ENCODE peak calls at places on chromosomes 1 and 21, in five cellular contexts. G, F, W, X and K are unnamed samples.

GRCh38 chr1:2049517-2050481 is at the start of gene PRKCZ:
- DNase-seq in G (peak; percentile 29), F (peak; percentile 97), W (no peak), X (peak; percentile 76), K (peak; percentile 94)

GRCh38 chr1:43980255-43981134 is 1.5 kb downstream of the B4GALT2 start:
- DNase-seq in G (peak; percentile 20), F (no peak), W (no peak), X (no peak), K (no peak)

GRCh38 chr1:65423884-65424655 is 3.6 kb downstream of the LEPR start:
- DNase-seq in G (no peak), F (peak; percentile 42), W (no peak), X (no peak), K (no peak)

GRCh38 chr1:52056937-52057231 is 789 bp downstream of the BTF3L4 start:
- DNase-seq in G (no peak), F (no peak), W (no peak), X (no peak), K (no peak)

GRCh38 chr21:16424331-16424749 is 694.6 kb downstream of the USP25 start:
- DNase-seq in G (no peak), F (no peak), W (no peak), X (no peak), K (no peak)

GRCh38 chr1:231867607-231868006 is 241.0 kb downstream of the DISC1 start:
- DNase-seq in G (no peak), F (no peak), W (no peak), X (no peak), K (no peak)

GRCh38 chr1:54706419-54706818 is 9.2 kb upstream of the TTC4 start:
- DNase-seq in G (no peak), F (no peak), W (no peak), X (no peak), K (no peak)

GRCh38 chr1:111140680-111140967 is 601 bp downstream of the CEPT1 start:
- DNase-seq in G (no peak), F (peak; percentile 73), W (no peak), X (no peak), K (peak; percentile 40)

GRCh38 chr21:34530264-34530663 is 18.3 kb upstream of the KCNE1 start:
- DNase-seq in G (no peak), F (no peak), W (no peak), X (no peak), K (no peak)

GRCh38 chr1:24727490-24728214 is 17.6 kb upstream of the CLIC4 start:
- DNase-seq in G (peak; percentile 79), F (peak; percentile 71), W (no peak), X (peak; percentile 83), K (no peak)

GRCh38 chr1:53332833-53333232 is 5.0 kb upstream of the LRP8 start:
- DNase-seq in G (no peak), F (no peak), W (no peak), X (no peak), K (no peak)

GRCh38 chr21:17925900-17926299 is 106.7 kb upstream of the C21orf91 start:
- DNase-seq in G (no peak), F (peak; percentile 39), W (no peak), X (no peak), K (no peak)

GRCh38 chr21:35648512-35648911 is 411.8 kb downstream of the SETD4 start:
- DNase-seq in G (no peak), F (no peak), W (no peak), X (no peak), K (peak; percentile 12)

GRCh38 chr1:46819335-46819734 is 20.5 kb downstream of the CYP4B1 start:
- DNase-seq in G (no peak), F (no peak), W (no peak), X (no peak), K (no peak)

GRCh38 chr21:14076143-14076806 is 134.5 kb downstream of the LIPI start:
- DNase-seq in G (no peak), F (no peak), W (no peak), X (no peak), K (no peak)

DNA sequence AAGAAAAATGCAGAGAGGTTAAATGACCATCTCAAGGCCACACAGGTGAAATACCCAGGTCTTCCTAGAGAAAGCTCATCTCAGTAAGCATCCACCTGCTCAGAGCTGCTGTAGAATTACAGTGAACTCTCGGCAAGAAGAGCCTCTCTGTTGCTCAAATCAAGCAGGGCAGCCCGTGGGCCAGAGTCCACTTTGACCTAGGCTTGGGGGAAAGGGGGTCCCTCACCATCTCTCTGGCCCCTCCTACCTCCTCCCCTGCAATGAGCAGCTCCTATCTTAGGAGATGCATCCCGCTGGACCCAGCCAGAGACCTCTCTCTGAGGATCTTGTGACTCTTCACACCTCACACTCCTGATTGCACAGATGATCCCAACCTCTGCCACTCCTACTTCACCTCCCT is 364.7 kb downstream of the PTPRU start:
- DNase-seq in G (no peak), F (no peak), W (no peak), X (no peak), K (no peak)
- H3K27me3 ChIP-seq in G (no peaks in the 10 kb centered on the region), F (no peaks in the 10 kb centered on the region), W (no peaks in the 10 kb centered on the region), X (no peaks in the 10 kb centered on the region), K (peaks cover 4% of the 10 kb centered on the region)

GRCh38 chr1:221264848-221265247 is 385.6 kb downstream of the HLX start:
- DNase-seq in G (no peak), F (no peak), W (no peak), X (no peak), K (no peak)

GRCh38 chr1:221268295-221268694 is 389.1 kb downstream of the HLX start:
- DNase-seq in G (no peak), F (no peak), W (no peak), X (no peak), K (no peak)

GRCh38 chr1:221263831-221264767 is 384.9 kb downstream of the HLX start:
- DNase-seq in G (peak; percentile 59), F (peak; percentile 81), W (peak; percentile 38), X (no peak), K (peak; percentile 22)
- H3K27me3 ChIP-seq in G (no peaks in the 10 kb centered on the region), F (no peaks in the 10 kb centered on the region), W (no peaks in the 10 kb centered on the region), X (no peaks in the 10 kb centered on the region), K (no peaks in the 10 kb centered on the region)

GRCh38 chr1:202682477-202682876 is 27.8 kb downstream of the SYT2 start:
- DNase-seq in G (no peak), F (no peak), W (no peak), X (no peak), K (no peak)
- H3K27me3 ChIP-seq in G (no peaks in the 10 kb centered on the region), F (peaks cover 7% of the 10 kb centered on the region), W (no peaks in the 10 kb centered on the region), X (no peaks in the 10 kb centered on the region), K (no peaks in the 10 kb centered on the region)

DNA sequence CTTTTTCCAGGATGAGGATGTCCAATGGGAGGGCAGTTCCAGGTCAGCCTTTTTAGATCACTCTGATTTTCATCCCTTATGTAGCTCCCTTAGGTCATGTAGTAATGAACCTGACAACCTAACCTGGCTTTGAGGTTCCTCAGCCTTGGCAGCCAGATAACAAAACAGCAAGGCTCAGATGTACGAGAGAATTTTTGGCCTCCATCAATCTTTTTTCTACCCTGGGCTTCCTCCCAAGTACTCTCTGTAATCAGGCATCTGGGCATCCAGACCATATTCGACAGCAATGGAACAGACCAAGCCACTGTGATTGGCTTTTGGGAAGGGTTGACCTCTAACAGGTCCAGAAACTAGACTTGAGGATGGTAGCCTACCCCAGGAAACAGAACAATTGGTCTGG is 38.6 kb downstream of the KCNH1 start:
- DNase-seq in G (no peak), F (no peak), W (no peak), X (no peak), K (no peak)
- H3K27me3 ChIP-seq in G (no peaks in the 10 kb centered on the region), F (no peaks in the 10 kb centered on the region), W (no peaks in the 10 kb centered on the region), X (no peaks in the 10 kb centered on the region), K (no peaks in the 10 kb centered on the region)

GRCh38 chr1:22556391-22557104 is 6.7 kb upstream of the EPHA8 start:
- DNase-seq in G (no peak), F (no peak), W (no peak), X (no peak), K (no peak)

GRCh38 chr1:22555386-22555656 is 8.0 kb upstream of the EPHA8 start:
- DNase-seq in G (no peak), F (no peak), W (no peak), X (no peak), K (no peak)

GRCh38 chr1:22553104-22553880 is 10.0 kb upstream of the EPHA8 start:
- DNase-seq in G (no peak), F (no peak), W (no peak), X (no peak), K (no peak)

GRCh38 chr1:22553991-22554522 is 9.2 kb upstream of the EPHA8 start:
- DNase-seq in G (no peak), F (no peak), W (no peak), X (no peak), K (no peak)

GRCh38 chr1:22557341-22557950 is 5.8 kb upstream of the EPHA8 start:
- DNase-seq in G (no peak), F (no peak), W (no peak), X (no peak), K (no peak)
- H3K27me3 ChIP-seq in G (peaks cover under 1% of the 10 kb centered on the region), F (peaks cover 57% of the 10 kb centered on the region), W (no peaks in the 10 kb centered on the region), X (no peaks in the 10 kb centered on the region), K (no peaks in the 10 kb centered on the region)

DNA sequence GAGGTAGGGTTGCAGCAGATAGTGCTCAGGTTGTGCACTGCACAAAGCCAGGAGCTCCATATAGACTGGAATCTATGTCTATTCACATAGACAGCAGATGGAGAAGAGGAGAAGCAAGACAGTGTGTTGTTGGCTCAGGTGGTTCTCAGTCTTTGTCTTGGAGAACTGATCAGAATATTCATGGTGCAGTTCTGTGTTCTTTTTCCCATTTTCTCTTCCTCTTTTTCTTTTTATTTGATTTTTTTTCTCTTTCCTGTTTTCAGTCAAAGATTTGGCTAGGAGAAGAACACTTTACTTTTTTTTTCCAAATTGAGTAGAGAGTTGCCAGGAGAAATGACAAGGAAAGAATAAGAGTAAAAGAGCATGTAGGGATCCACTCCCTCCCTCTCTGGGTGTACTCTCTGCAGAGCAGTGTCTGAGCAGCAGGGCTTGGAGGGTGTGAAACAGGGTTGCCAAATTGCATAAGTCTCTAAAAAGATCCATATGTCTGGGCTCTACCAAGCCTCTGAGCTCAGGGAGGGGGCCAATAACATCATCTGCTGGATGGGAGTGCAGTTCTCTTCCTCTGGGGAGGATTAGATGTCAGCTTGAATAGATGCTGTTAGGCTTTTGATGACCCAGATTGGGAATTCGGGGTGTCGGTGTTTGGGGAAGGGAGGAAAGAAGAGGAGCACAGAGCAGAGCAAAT is 8.7 kb upstream of the CD34 start:
- DNase-seq in G (peak; percentile 69), F (no peak), W (no peak), X (no peak), K (no peak)
- H3K27me3 ChIP-seq in G (no peaks in the 10 kb centered on the region), F (no peaks in the 10 kb centered on the region), W (no peaks in the 10 kb centered on the region), X (no peaks in the 10 kb centered on the region), K (no peaks in the 10 kb centered on the region)

GRCh38 chr1:180243517-180244221 is 13.6 kb downstream of the LHX4 start:
- DNase-seq in G (no peak), F (no peak), W (no peak), X (no peak), K (no peak)
- H3K27me3 ChIP-seq in G (peaks cover 11% of the 10 kb centered on the region), F (peaks cover 49% of the 10 kb centered on the region), W (peaks cover 7% of the 10 kb centered on the region), X (no peaks in the 10 kb centered on the region), K (peaks cover 3% of the 10 kb centered on the region)

GRCh38 chr1:151618470-151618869 is 6.6 kb downstream of the SNX27 start:
- DNase-seq in G (no peak), F (no peak), W (no peak), X (no peak), K (no peak)
- H3K27me3 ChIP-seq in G (no peaks in the 10 kb centered on the region), F (no peaks in the 10 kb centered on the region), W (no peaks in the 10 kb centered on the region), X (no peaks in the 10 kb centered on the region), K (no peaks in the 10 kb centered on the region)

DNA sequence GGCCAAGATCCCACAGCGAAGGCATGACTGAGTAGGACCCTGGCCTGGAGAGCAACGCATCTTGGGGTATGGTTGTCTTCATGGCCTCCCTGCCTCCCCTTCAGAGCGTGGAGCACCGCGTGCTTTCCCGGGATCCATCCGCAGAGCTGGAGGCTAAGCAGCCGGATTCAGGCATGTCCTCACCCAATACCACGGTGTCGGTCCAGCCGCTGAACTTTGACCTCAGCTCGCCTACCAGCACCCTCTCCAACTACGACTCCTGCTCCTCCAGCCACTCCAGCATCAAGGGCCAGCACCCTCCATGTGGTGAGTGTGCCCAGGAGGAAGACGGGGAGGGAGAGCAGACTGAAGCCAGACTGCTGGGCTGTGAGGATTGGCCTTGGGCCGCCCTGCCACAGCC is 19.8 kb downstream of the ESPN start:
- DNase-seq in G (no peak), F (no peak), W (no peak), X (no peak), K (no peak)
- H3K27me3 ChIP-seq in G (peaks cover 20% of the 10 kb centered on the region), F (peaks cover 27% of the 10 kb centered on the region), W (peaks cover 10% of the 10 kb centered on the region), X (no peaks in the 10 kb centered on the region), K (peaks cover 10% of the 10 kb centered on the region)